ENCODE peak calls at places on chromosomes 2 and 18, in six cellular contexts. One of them, this sample, is unnamed.

GRCh38 chr2:3639653-3640052 is 18.3 kb upstream of the ALLC start:
- DNase-seq in pancreas: no peak
- DNase-seq in lung: no peak
- DNase-seq in cardiac muscle cell: no peak
- DNase-seq in ovary: peak; percentile 29
- DNase-seq in Caco-2: no peak
- DNase-seq in this sample: no peak

GRCh38 chr18:46771141-46771540 is 14.3 kb upstream of the ST8SIA5 start:
- DNase-seq in pancreas: no peak
- DNase-seq in lung: no peak
- DNase-seq in cardiac muscle cell: no peak
- DNase-seq in ovary: no peak
- DNase-seq in Caco-2: no peak
- DNase-seq in this sample: no peak

GRCh38 chr2:198441876-198442275 is 637.5 kb downstream of the PLCL1 start:
- DNase-seq in pancreas: no peak
- DNase-seq in lung: no peak
- DNase-seq in cardiac muscle cell: no peak
- DNase-seq in ovary: no peak
- DNase-seq in Caco-2: no peak
- DNase-seq in this sample: no peak

GRCh38 chr2:188381614-188382013 is 89.9 kb downstream of the GULP1 start:
- DNase-seq in pancreas: no peak
- DNase-seq in lung: no peak
- DNase-seq in cardiac muscle cell: no peak
- DNase-seq in ovary: no peak
- DNase-seq in Caco-2: no peak
- DNase-seq in this sample: peak; percentile 71

GRCh38 chr18:58161659-58162058 is 117.6 kb downstream of the NEDD4L start:
- DNase-seq in pancreas: no peak
- DNase-seq in lung: no peak
- DNase-seq in cardiac muscle cell: peak; percentile 22
- DNase-seq in ovary: no peak
- DNase-seq in Caco-2: peak; percentile 22
- DNase-seq in this sample: no peak

GRCh38 chr18:830315-830901 is 18.4 kb upstream of the YES1 start:
- DNase-seq in pancreas: no peak
- DNase-seq in lung: no peak
- DNase-seq in cardiac muscle cell: no peak
- DNase-seq in ovary: no peak
- DNase-seq in Caco-2: no peak
- DNase-seq in this sample: peak; percentile 50

GRCh38 chr2:150528861-150529801 is 41.7 kb upstream of the RND3 start:
- DNase-seq in pancreas: no peak
- DNase-seq in lung: no peak
- DNase-seq in cardiac muscle cell: no peak
- DNase-seq in ovary: no peak
- DNase-seq in Caco-2: peak; percentile 16
- DNase-seq in this sample: no peak

GRCh38 chr18:51170689-51171088 is 26.8 kb downstream of the MEX3C start:
- DNase-seq in pancreas: no peak
- DNase-seq in lung: no peak
- DNase-seq in cardiac muscle cell: no peak
- DNase-seq in ovary: no peak
- DNase-seq in Caco-2: no peak
- DNase-seq in this sample: no peak

GRCh38 chr2:241967745-241968144 is 98.2 kb downstream of the RTP5 start:
- DNase-seq in pancreas: no peak
- DNase-seq in lung: no peak
- DNase-seq in cardiac muscle cell: no peak
- DNase-seq in ovary: no peak
- DNase-seq in Caco-2: no peak
- DNase-seq in this sample: no peak

GRCh38 chr2:186841940-186842339 is 7.0 kb downstream of the ZSWIM2 start:
- DNase-seq in pancreas: no peak
- DNase-seq in lung: no peak
- DNase-seq in cardiac muscle cell: no peak
- DNase-seq in ovary: no peak
- DNase-seq in Caco-2: no peak
- DNase-seq in this sample: peak; percentile 47

GRCh38 chr18:56748698-56749268 is 97.6 kb downstream of the WDR7 start:
- DNase-seq in pancreas: no peak
- DNase-seq in lung: no peak
- DNase-seq in cardiac muscle cell: peak; percentile 53
- DNase-seq in ovary: no peak
- DNase-seq in Caco-2: peak; percentile 6
- DNase-seq in this sample: peak; percentile 10

GRCh38 chr2:236775521-236775920 is 205.9 kb downstream of the ACKR3 start:
- DNase-seq in pancreas: no peak
- DNase-seq in lung: no peak
- DNase-seq in cardiac muscle cell: no peak
- DNase-seq in ovary: no peak
- DNase-seq in Caco-2: no peak
- DNase-seq in this sample: peak; percentile 16

GRCh38 chr2:23243258-23243657 is 141.7 kb upstream of the KLHL29 start:
- DNase-seq in pancreas: no peak
- DNase-seq in lung: no peak
- DNase-seq in cardiac muscle cell: no peak
- DNase-seq in ovary: no peak
- DNase-seq in Caco-2: no peak
- DNase-seq in this sample: no peak

GRCh38 chr2:22991844-22992243 is 393.1 kb upstream of the KLHL29 start:
- DNase-seq in pancreas: no peak
- DNase-seq in lung: no peak
- DNase-seq in cardiac muscle cell: no peak
- DNase-seq in ovary: no peak
- DNase-seq in Caco-2: no peak
- DNase-seq in this sample: no peak

GRCh38 chr2:179862898-179863458 is 1.6 kb upstream of the ZNF385B start:
- DNase-seq in pancreas: no peak
- DNase-seq in lung: no peak
- DNase-seq in cardiac muscle cell: no peak
- DNase-seq in ovary: no peak
- DNase-seq in Caco-2: no peak
- DNase-seq in this sample: no peak

GRCh38 chr2:51581636-51582267 is 549.8 kb upstream of the NRXN1 start:
- DNase-seq in pancreas: no peak
- DNase-seq in lung: no peak
- DNase-seq in cardiac muscle cell: no peak
- DNase-seq in ovary: no peak
- DNase-seq in Caco-2: no peak
- DNase-seq in this sample: no peak

GRCh38 chr2:150911766-150912280 is 349.8 kb downstream of the RBM43 start:
- DNase-seq in pancreas: no peak
- DNase-seq in lung: peak; percentile 53
- DNase-seq in cardiac muscle cell: no peak
- DNase-seq in ovary: peak; percentile 50
- DNase-seq in Caco-2: peak; percentile 13
- DNase-seq in this sample: peak; percentile 64

GRCh38 chr2:33522571-33522970 is 46.1 kb downstream of the RASGRP3 start:
- DNase-seq in pancreas: no peak
- DNase-seq in lung: no peak
- DNase-seq in cardiac muscle cell: no peak
- DNase-seq in ovary: no peak
- DNase-seq in Caco-2: no peak
- DNase-seq in this sample: no peak

GRCh38 chr2:202883987-202884675 is 12.6 kb upstream of the ICA1L start:
- DNase-seq in pancreas: no peak
- DNase-seq in lung: no peak
- DNase-seq in cardiac muscle cell: no peak
- DNase-seq in ovary: no peak
- DNase-seq in Caco-2: no peak
- DNase-seq in this sample: no peak

GRCh38 chr2:226794751-226795171 is 4.9 kb downstream of the IRS1 start:
- DNase-seq in pancreas: no peak
- DNase-seq in lung: no peak
- DNase-seq in cardiac muscle cell: no peak
- DNase-seq in ovary: peak; percentile 50
- DNase-seq in Caco-2: no peak
- DNase-seq in this sample: peak; percentile 46

GRCh38 chr2:46143401-46144132 is 153.6 kb upstream of the EPAS1 start:
- DNase-seq in pancreas: no peak
- DNase-seq in lung: no peak
- DNase-seq in cardiac muscle cell: no peak
- DNase-seq in ovary: no peak
- DNase-seq in Caco-2: no peak
- DNase-seq in this sample: no peak

GRCh38 chr2:52955079-52955478 is 812.5 kb upstream of the CHAC2 start:
- DNase-seq in pancreas: no peak
- DNase-seq in lung: no peak
- DNase-seq in cardiac muscle cell: no peak
- DNase-seq in ovary: no peak
- DNase-seq in Caco-2: no peak
- DNase-seq in this sample: no peak

DNA sequence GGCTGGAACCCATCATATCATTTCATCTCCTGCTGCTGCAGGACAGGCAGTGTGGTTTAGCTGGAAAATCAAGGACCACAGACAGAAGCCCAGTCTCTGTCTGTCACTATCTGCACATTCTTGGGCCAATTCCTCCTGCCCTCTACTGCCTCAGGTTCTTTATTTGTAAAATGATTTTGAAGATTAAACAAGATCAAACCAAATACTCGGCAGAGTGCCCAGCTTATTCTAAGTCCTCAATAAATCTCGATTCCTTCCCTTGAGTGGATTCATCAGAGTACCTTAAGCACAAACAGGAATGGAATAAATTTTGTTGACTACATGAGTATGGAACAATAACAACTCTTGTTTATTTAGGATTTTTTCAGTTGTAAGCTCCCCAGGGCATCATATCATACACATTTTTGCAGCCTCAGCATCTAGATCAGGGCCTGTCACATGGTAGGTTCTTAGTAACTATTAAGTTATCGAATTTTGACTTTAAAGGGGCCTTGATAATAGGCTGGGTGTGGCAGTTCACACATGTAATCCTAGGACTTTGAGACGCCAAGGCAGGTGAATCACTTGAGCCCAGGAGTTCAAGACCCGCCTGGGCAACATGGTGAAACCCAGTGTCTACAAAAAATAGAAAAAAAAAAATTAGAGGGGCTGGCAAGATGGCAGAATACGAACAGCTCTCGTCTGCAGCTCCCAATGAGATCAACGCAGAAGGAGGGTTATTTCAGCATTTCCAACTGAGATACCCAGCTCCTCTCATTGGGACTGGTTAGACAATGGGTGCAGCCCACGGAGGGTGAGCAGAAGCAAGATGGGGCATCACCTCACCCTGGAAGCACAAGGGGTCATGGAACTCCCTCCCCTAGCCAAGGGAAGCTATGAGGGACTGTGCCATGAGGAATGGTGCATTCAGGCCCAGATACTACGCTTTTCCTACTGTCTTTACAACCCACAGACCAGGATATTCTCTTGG is 11.1 kb downstream of the RHOB start:
- DNase-seq in pancreas: no peak
- DNase-seq in lung: no peak
- DNase-seq in cardiac muscle cell: no peak
- DNase-seq in ovary: no peak
- DNase-seq in Caco-2: no peak
- DNase-seq in this sample: no peak
- H3K27me3 ChIP-seq in pancreas: no peaks in the 10 kb centered on the region
- H3K27me3 ChIP-seq in lung: no peaks in the 10 kb centered on the region
- H3K27me3 ChIP-seq in cardiac muscle cell: no peaks in the 10 kb centered on the region
- H3K27me3 ChIP-seq in ovary: no peaks in the 10 kb centered on the region
- H3K27me3 ChIP-seq in Caco-2: no peaks in the 10 kb centered on the region
- H3K27me3 ChIP-seq in this sample: no peaks in the 10 kb centered on the region

GRCh38 chr2:132585982-132586608 is 83.9 kb downstream of the LYPD1 start:
- DNase-seq in pancreas: no peak
- DNase-seq in lung: no peak
- DNase-seq in cardiac muscle cell: no peak
- DNase-seq in ovary: no peak
- DNase-seq in Caco-2: no peak
- DNase-seq in this sample: no peak

GRCh38 chr2:132584976-132585817 is 84.8 kb downstream of the LYPD1 start:
- DNase-seq in pancreas: no peak
- DNase-seq in lung: no peak
- DNase-seq in cardiac muscle cell: no peak
- DNase-seq in ovary: no peak
- DNase-seq in Caco-2: no peak
- DNase-seq in this sample: no peak

GRCh38 chr2:132581917-132582316 is 88.1 kb downstream of the LYPD1 start:
- DNase-seq in pancreas: peak; percentile 72
- DNase-seq in lung: no peak
- DNase-seq in cardiac muscle cell: no peak
- DNase-seq in ovary: no peak
- DNase-seq in Caco-2: no peak
- DNase-seq in this sample: no peak

GRCh38 chr2:132583666-132584360 is 86.2 kb downstream of the LYPD1 start:
- DNase-seq in pancreas: no peak
- DNase-seq in lung: no peak
- DNase-seq in cardiac muscle cell: no peak
- DNase-seq in ovary: no peak
- DNase-seq in Caco-2: no peak
- DNase-seq in this sample: no peak

GRCh38 chr2:132582360-132582759 is 87.6 kb downstream of the LYPD1 start:
- DNase-seq in pancreas: no peak
- DNase-seq in lung: peak; percentile 39
- DNase-seq in cardiac muscle cell: no peak
- DNase-seq in ovary: no peak
- DNase-seq in Caco-2: no peak
- DNase-seq in this sample: peak; percentile 34
- H3K4me1 ChIP-seq in pancreas: no peaks in the 10 kb centered on the region
- H3K4me1 ChIP-seq in lung: no peaks in the 10 kb centered on the region
- H3K4me1 ChIP-seq in cardiac muscle cell: no peaks in the 10 kb centered on the region
- H3K4me1 ChIP-seq in ovary: no peaks in the 10 kb centered on the region
- H3K4me1 ChIP-seq in Caco-2: no peaks in the 10 kb centered on the region
- H3K4me1 ChIP-seq in this sample: no peaks in the 10 kb centered on the region

GRCh38 chr2:26605969-26606846 is 35.0 kb downstream of the CIB4 start:
- DNase-seq in pancreas: no peak
- DNase-seq in lung: no peak
- DNase-seq in cardiac muscle cell: no peak
- DNase-seq in ovary: peak; percentile 68
- DNase-seq in Caco-2: no peak
- DNase-seq in this sample: peak; percentile 33

GRCh38 chr2:26606847-26607190 is 34.3 kb downstream of the CIB4 start:
- DNase-seq in pancreas: no peak
- DNase-seq in lung: no peak
- DNase-seq in cardiac muscle cell: no peak
- DNase-seq in ovary: no peak
- DNase-seq in Caco-2: peak; percentile 86
- DNase-seq in this sample: no peak

GRCh38 chr2:26608557-26608956 is 32.6 kb downstream of the CIB4 start:
- DNase-seq in pancreas: no peak
- DNase-seq in lung: no peak
- DNase-seq in cardiac muscle cell: no peak
- DNase-seq in ovary: no peak
- DNase-seq in Caco-2: no peak
- DNase-seq in this sample: no peak

GRCh38 chr2:26609133-26609532 is 32.0 kb downstream of the CIB4 start:
- DNase-seq in pancreas: no peak
- DNase-seq in lung: no peak
- DNase-seq in cardiac muscle cell: peak; percentile 53
- DNase-seq in ovary: no peak
- DNase-seq in Caco-2: no peak
- DNase-seq in this sample: no peak

GRCh38 chr2:26607698-26608097 is 33.5 kb downstream of the CIB4 start:
- DNase-seq in pancreas: no peak
- DNase-seq in lung: no peak
- DNase-seq in cardiac muscle cell: no peak
- DNase-seq in ovary: no peak
- DNase-seq in Caco-2: no peak
- DNase-seq in this sample: peak; percentile 26
- H3K4me3 ChIP-seq in pancreas: no peak overlapping the region
- H3K4me3 ChIP-seq in lung: no peak overlapping the region
- H3K4me3 ChIP-seq in cardiac muscle cell: no peak overlapping the region
- H3K4me3 ChIP-seq in ovary: no peak overlapping the region
- H3K4me3 ChIP-seq in Caco-2: no peak overlapping the region
- H3K4me3 ChIP-seq in this sample: no peak overlapping the region

GRCh38 chr18:37564796-37565137 is 831 bp downstream of the CELF4 start:
- DNase-seq in pancreas: peak; percentile 67
- DNase-seq in lung: peak; percentile 40
- DNase-seq in cardiac muscle cell: peak; percentile 92
- DNase-seq in ovary: peak; percentile 77
- DNase-seq in Caco-2: peak; percentile 10
- DNase-seq in this sample: peak; percentile 2
- H3K27me3 ChIP-seq in pancreas: peaks cover 20% of the 10 kb centered on the region
- H3K27me3 ChIP-seq in lung: peaks cover 4% of the 10 kb centered on the region
- H3K27me3 ChIP-seq in cardiac muscle cell: peaks cover 91% of the 10 kb centered on the region
- H3K27me3 ChIP-seq in ovary: no peaks in the 10 kb centered on the region
- H3K27me3 ChIP-seq in Caco-2: no peaks in the 10 kb centered on the region
- H3K27me3 ChIP-seq in this sample: peaks cover 29% of the 10 kb centered on the region